ENCODE peak calls at places on chromosomes 2 and 18, in eight cellular contexts. Q is PC-3, H is H1, Z is MM.1S, E is hepatocyte, I is K562, X is mammary epithelial cell, M is GM23338. K is an unnamed sample.

GRCh38 chr2:223465793-223466192 is 136.4 kb downstream of the SCG2 start:
- DNase-seq in Q (peak; percentile 92), H (no peak), Z (no peak), E (peak; percentile 51), I (no peak), X (peak; percentile 94), M (no peak), K (no peak)

GRCh38 chr2:86648696-86649095 is 25.0 kb upstream of the RNF103 start:
- DNase-seq in Q (no peak), H (no peak), Z (no peak), E (no peak), I (no peak), X (no peak), M (no peak), K (no peak)

GRCh38 chr2:197972017-197972416 is 167.6 kb downstream of the PLCL1 start:
- DNase-seq in Q (peak; percentile 29), H (no peak), Z (no peak), E (peak; percentile 28), I (no peak), X (peak; percentile 30), M (no peak), K (no peak)

GRCh38 chr2:176832086-176832485 is 380.5 kb upstream of the HNRNPA3 start:
- DNase-seq in Q (no peak), H (no peak), Z (no peak), E (no peak), I (no peak), X (no peak), M (no peak), K (no peak)

GRCh38 chr2:130198343-130198742 is at the start of gene TUBA3E:
- DNase-seq in Q (no peak), H (no peak), Z (no peak), E (no peak), I (no peak), X (no peak), M (peak; percentile 26), K (no peak)

GRCh38 chr2:120771111-120771555 is 35.5 kb downstream of the GLI2 start:
- DNase-seq in Q (no peak), H (no peak), Z (no peak), E (no peak), I (no peak), X (no peak), M (no peak), K (no peak)

GRCh38 chr2:234885884-234886283 is 65.9 kb upstream of the SH3BP4 start:
- DNase-seq in Q (no peak), H (no peak), Z (no peak), E (no peak), I (no peak), X (no peak), M (no peak), K (no peak)

GRCh38 chr2:218257390-218257981 is 3.3 kb upstream of the GPBAR1 start:
- DNase-seq in Q (peak; percentile 45), H (no peak), Z (peak; percentile 86), E (no peak), I (peak; percentile 65), X (no peak), M (peak; percentile 91), K (peak; percentile 70)

GRCh38 chr2:239829326-239829725 is 195.8 kb downstream of the NDUFA10 start:
- DNase-seq in Q (no peak), H (no peak), Z (no peak), E (no peak), I (no peak), X (no peak), M (no peak), K (no peak)

GRCh38 chr2:109260886-109261700 is 132.1 kb downstream of the SH3RF3 start:
- DNase-seq in Q (peak; percentile 18), H (no peak), Z (peak; percentile 28), E (no peak), I (no peak), X (peak; percentile 6), M (peak; percentile 40), K (peak; percentile 32)

GRCh38 chr2:145015561-145015960 is 495.6 kb upstream of the ZEB2 start:
- DNase-seq in Q (peak; percentile 41), H (no peak), Z (no peak), E (no peak), I (no peak), X (no peak), M (no peak), K (peak; percentile 37)

GRCh38 chr2:210128961-210129360 is 42.2 kb downstream of the KANSL1L start:
- DNase-seq in Q (no peak), H (no peak), Z (no peak), E (peak; percentile 9), I (no peak), X (no peak), M (peak; percentile 14), K (no peak)

GRCh38 chr18:34592961-34593382 is 117.1 kb upstream of the DTNA start:
- DNase-seq in Q (no peak), H (no peak), Z (no peak), E (peak; percentile 64), I (no peak), X (peak; percentile 76), M (peak; percentile 75), K (peak; percentile 50)
- H3K4me3 ChIP-seq in Q (no peak overlapping the region), H (peak overlapping the region; percentile 37), Z (no peak overlapping the region), E (no peak overlapping the region), I (no peak overlapping the region), X (peak overlapping the region; percentile 28), M (peak overlapping the region; percentile 40), K (peak overlapping the region; percentile 36)

GRCh38 chr2:219526320-219527075 is 12.2 kb downstream of the ASIC4 start:
- DNase-seq in Q (no peak), H (no peak), Z (no peak), E (no peak), I (no peak), X (no peak), M (no peak), K (peak; percentile 28)

GRCh38 chr2:219524817-219525216 is 10.5 kb downstream of the ASIC4 start:
- DNase-seq in Q (no peak), H (no peak), Z (no peak), E (no peak), I (no peak), X (no peak), M (no peak), K (no peak)

GRCh38 chr2:219527076-219527394 is 12.8 kb downstream of the ASIC4 start:
- DNase-seq in Q (no peak), H (no peak), Z (no peak), E (no peak), I (no peak), X (no peak), M (no peak), K (no peak)

GRCh38 chr2:219525533-219526232 is 11.4 kb downstream of the ASIC4 start:
- DNase-seq in Q (no peak), H (no peak), Z (no peak), E (peak; percentile 64), I (peak; percentile 68), X (no peak), M (no peak), K (peak; percentile 91)

GRCh38 chr2:219527472-219527871 is 13.2 kb downstream of the ASIC4 start:
- DNase-seq in Q (no peak), H (no peak), Z (no peak), E (no peak), I (no peak), X (no peak), M (no peak), K (no peak)
- TF ChIP-seq EZH2 in Q (no peak), H (no peak), Z (no peak), E (no peak), I (no peak), X (no peak), M (no peak), K (no peak)

DNA sequence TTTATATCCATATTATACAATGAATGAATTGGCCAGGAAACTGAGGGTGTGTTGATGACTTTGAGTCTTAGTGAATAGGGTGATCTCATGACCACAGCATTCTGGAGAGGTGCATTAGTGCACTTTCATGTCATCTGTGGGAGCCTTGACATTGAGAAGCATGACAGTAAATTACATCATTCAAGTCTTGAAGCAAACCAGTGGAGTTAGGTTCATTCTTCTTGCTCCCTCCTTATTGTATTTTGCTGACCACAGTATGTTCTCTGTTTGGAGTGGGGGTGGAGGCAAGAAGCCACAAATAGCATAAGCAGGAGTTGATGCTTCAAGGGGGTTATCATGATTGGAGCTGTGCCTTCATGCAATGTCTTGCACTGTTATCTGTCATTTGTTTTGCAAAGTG is 680.2 kb downstream of the NYAP2 start:
- DNase-seq in Q (peak; percentile 74), H (no peak), Z (peak; percentile 15), E (no peak), I (no peak), X (peak; percentile 96), M (no peak), K (no peak)
- H3K4me2 ChIP-seq in Q (no peak overlapping the region), H (no peak overlapping the region), Z (no peak overlapping the region), E (no peak overlapping the region), I (no peak overlapping the region), X (peak overlapping the region; percentile 32), M (no peak overlapping the region), K (no peak overlapping the region)

DNA sequence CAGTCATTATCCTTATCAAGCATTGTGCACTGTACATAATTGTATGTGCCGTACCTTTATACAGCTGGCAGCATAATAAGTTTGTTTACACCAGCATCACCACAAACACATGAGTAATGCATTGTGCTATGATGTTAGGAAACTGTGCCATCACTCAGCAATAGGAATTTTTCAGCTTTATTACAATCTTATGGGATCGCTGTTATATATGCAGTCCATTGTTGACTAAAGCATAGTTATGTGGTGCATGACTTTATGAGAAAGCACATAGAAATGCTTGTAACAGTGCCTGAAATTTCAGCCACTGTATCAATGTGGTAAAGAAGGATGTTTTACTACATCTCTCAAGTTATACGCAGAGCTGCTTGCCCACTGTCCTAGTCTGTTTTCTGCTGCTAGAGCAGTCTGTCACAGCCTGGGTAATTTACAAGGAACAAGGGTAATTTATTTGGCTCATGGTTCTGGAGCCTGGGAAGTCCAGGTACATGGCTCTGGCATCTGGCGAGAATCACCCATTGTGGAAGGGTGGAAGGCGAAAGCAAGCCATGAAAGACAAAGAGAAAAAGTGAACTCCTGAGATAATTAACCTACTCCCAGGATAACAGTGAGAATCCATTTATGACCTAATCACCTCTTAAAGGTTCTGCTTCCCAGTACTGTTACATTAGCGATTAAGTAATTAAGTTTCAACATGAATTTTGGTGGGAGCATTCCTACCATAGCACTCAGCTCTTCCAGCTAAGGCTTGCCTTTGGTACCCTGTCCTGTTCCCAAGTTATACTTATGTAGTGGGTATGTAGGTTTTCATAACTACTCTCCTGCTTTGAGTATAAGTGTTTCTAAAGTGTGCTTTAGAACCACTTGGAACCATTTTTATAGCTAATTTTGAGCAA is 4.6 kb downstream of the MAP3K20 start:
- DNase-seq in Q (peak; percentile 96), H (no peak), Z (no peak), E (no peak), I (no peak), X (peak; percentile 92), M (no peak), K (no peak)
- H3K4me3 ChIP-seq in Q (peak overlapping the region; percentile 18), H (no peak overlapping the region), Z (no peak overlapping the region), E (no peak overlapping the region), I (no peak overlapping the region), X (no peak overlapping the region), M (no peak overlapping the region), K (no peak overlapping the region)

GRCh38 chr2:222301296-222301997 is 2.6 kb upstream of the PAX3 start:
- DNase-seq in Q (no peak), H (no peak), Z (no peak), E (no peak), I (no peak), X (no peak), M (peak; percentile 65), K (peak; percentile 76)
- TF ChIP-seq EZH2 in Q (no peak), H (peak; percentile 95), Z (no peak), E (peak; percentile 57), I (no peak), X (no peak), M (peak; percentile 61), K (peak; percentile 88)

K was measured in neural progenitor cell.